ENCODE peak calls at places on chromosome 22, in seven cellular contexts. S is neural crest cell, W is spleen, D is AG09309, A is GM20000, B is bronchial epithelial cell, Q is IMR-90. O is an unnamed sample.
A peak's percentile ranks its signal among the peaks of the same experiment; 100 is the strongest.

GRCh38 chr22:46229701-46230100 is 20.4 kb downstream of the CDPF1 start:
- DNase-seq in S (no peak), W (no peak), D (peak; percentile 13), A (no peak), B (no peak), Q (peak; percentile 43), O (no peak)

GRCh38 chr22:41925783-41926460 is 684 bp downstream of the TNFRSF13C start:
- DNase-seq in S (peak; percentile 61), W (peak; percentile 95), D (no peak), A (peak; percentile 72), B (no peak), Q (peak; percentile 34), O (peak; percentile 89)

GRCh38 chr22:46052331-46052771 is 75.4 kb upstream of the WNT7B start:
- DNase-seq in S (no peak), W (peak; percentile 77), D (no peak), A (no peak), B (no peak), Q (no peak), O (no peak)

GRCh38 chr22:41976961-41977566 is 7.8 kb downstream of the SEPTIN3 start:
- DNase-seq in S (no peak), W (no peak), D (no peak), A (no peak), B (no peak), Q (no peak), O (no peak)

GRCh38 chr22:43085658-43086606 is 3.3 kb downstream of the TTLL1 start:
- DNase-seq in S (no peak), W (no peak), D (no peak), A (peak; percentile 61), B (no peak), Q (no peak), O (no peak)

GRCh38 chr22:43739851-43740250 is 72.3 kb downstream of the EFCAB6 start:
- DNase-seq in S (no peak), W (no peak), D (no peak), A (no peak), B (no peak), Q (no peak), O (no peak)

GRCh38 chr22:45341503-45341902 is 31.8 kb downstream of the FAM118A start:
- DNase-seq in S (no peak), W (no peak), D (no peak), A (no peak), B (no peak), Q (no peak), O (no peak)

GRCh38 chr22:44192098-44192810 is 11.5 kb downstream of the PARVG start:
- DNase-seq in S (peak; percentile 30), W (peak; percentile 88), D (no peak), A (no peak), B (no peak), Q (no peak), O (peak; percentile 49)

GRCh38 chr22:47625531-47626427 is 863.3 kb downstream of the TBC1D22A start:
- DNase-seq in S (no peak), W (no peak), D (no peak), A (no peak), B (no peak), Q (no peak), O (no peak)

GRCh38 chr22:48923165-48923875 is 904.4 kb downstream of the BRD1 start:
- DNase-seq in S (no peak), W (no peak), D (no peak), A (no peak), B (no peak), Q (no peak), O (no peak)

GRCh38 chr22:50674606-50675552 is 2.3 kb downstream of the SHANK3 start:
- DNase-seq in S (peak; percentile 49), W (no peak), D (no peak), A (peak; percentile 61), B (peak; percentile 74), Q (no peak), O (peak; percentile 84)

GRCh38 chr22:39097098-39098020 is at the start of gene APOBEC3H:
- DNase-seq in S (no peak), W (no peak), D (no peak), A (peak; percentile 51), B (peak; percentile 88), Q (no peak), O (peak; percentile 21)

GRCh38 chr22:21657020-21657360 is 8.8 kb upstream of the PPIL2 start:
- DNase-seq in S (no peak), W (no peak), D (no peak), A (no peak), B (no peak), Q (no peak), O (no peak)

GRCh38 chr22:21659864-21660525 is 5.8 kb upstream of the PPIL2 start:
- DNase-seq in S (no peak), W (no peak), D (no peak), A (no peak), B (no peak), Q (no peak), O (no peak)

GRCh38 chr22:21660904-21661303 is 4.9 kb upstream of the PPIL2 start:
- DNase-seq in S (no peak), W (no peak), D (no peak), A (no peak), B (no peak), Q (no peak), O (no peak)

GRCh38 chr22:21661991-21662390 is 3.8 kb upstream of the PPIL2 start:
- DNase-seq in S (no peak), W (no peak), D (no peak), A (no peak), B (no peak), Q (no peak), O (no peak)

DNA sequence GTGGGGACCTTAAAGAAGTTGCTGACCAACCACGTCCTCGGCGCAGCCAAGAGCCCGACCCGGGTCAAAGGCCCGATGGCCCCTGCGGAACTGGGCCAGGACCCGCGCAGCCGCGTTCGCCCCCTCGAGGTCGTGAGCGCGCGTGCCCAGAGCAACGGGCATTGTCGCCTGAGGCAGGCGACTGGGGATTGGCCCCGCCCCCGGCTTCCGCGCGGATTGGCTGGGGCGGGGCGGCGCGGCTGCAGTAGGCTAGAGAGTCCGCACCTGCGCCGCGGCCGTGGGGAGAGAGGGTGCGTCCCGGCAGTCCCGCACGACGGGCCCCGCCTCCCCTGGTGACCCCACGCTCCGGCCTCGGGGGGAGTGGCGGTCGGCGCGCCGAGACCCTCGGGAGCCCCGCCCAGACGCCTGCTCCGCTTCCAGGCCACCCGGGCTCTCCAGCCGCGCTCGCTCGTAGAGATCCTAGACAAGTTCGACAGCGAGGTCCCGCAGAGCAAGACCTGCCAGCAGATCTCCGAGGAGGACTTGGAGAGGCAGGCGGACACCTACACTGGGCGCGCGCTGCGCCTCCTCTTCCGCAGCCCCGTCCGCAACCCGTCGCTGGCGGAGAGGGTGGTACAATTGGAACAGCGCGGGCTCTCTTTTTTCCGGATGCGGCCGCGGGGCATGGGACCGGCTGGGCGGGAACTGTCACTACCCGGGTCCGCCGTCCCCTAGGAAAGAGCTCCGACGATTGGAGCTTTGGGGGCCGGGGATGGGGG is 8.3 kb upstream of the PPIL2 start:
- DNase-seq in S (peak; percentile 72), W (peak; percentile 95), D (no peak), A (peak; percentile 97), B (no peak), Q (peak; percentile 8), O (peak; percentile 91)
- TF ChIP-seq CTCF in S (peak; percentile 41), W (no peak), D (no peak), A (no peak), B (peak; percentile 17), Q (no peak), O (peak; percentile 22)

GRCh38 chr22:22460635-22461034 is 47.9 kb downstream of the ZNF280B start:
- DNase-seq in S (no peak), W (no peak), D (no peak), A (no peak), B (no peak), Q (no peak), O (no peak)
- TF ChIP-seq CTCF in S (peak; percentile 53), W (no peak), D (peak; percentile 7), A (no peak), B (peak; percentile 8), Q (peak; percentile 38), O (no peak)

DNA sequence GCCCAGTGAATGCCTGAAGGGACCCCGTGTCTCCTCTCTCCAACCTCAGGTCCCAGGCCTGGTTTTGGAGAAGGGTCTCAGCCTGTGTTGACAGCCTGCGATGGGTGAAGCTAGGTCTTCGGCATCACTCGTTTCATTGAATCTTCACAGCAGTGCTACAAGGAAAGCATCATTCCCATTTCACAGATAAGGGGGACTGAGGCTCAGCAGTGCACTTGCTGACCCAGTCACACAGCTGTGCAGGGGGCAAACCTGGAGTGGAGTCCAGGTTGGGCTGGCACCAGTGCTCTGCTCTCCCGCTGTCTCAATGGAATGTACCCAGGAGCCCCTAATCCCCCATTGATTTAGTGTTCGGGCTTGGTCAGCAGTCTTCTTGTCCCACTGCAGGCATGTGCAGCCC is 10.9 kb upstream of the YWHAH start:
- DNase-seq in S (no peak), W (peak; percentile 30), D (no peak), A (no peak), B (no peak), Q (no peak), O (no peak)
- TF ChIP-seq CTCF in S (no peak), W (no peak), D (no peak), A (no peak), B (no peak), Q (no peak), O (no peak)

GRCh38 chr22:29320546-29320945 is 5.0 kb upstream of the RASL10A start:
- DNase-seq in S (no peak), W (no peak), D (no peak), A (no peak), B (no peak), Q (no peak), O (no peak)
- TF ChIP-seq CTCF in S (peak; percentile 32), W (no peak), D (no peak), A (no peak), B (peak; percentile 7), Q (peak; percentile 22), O (no peak)

DNA sequence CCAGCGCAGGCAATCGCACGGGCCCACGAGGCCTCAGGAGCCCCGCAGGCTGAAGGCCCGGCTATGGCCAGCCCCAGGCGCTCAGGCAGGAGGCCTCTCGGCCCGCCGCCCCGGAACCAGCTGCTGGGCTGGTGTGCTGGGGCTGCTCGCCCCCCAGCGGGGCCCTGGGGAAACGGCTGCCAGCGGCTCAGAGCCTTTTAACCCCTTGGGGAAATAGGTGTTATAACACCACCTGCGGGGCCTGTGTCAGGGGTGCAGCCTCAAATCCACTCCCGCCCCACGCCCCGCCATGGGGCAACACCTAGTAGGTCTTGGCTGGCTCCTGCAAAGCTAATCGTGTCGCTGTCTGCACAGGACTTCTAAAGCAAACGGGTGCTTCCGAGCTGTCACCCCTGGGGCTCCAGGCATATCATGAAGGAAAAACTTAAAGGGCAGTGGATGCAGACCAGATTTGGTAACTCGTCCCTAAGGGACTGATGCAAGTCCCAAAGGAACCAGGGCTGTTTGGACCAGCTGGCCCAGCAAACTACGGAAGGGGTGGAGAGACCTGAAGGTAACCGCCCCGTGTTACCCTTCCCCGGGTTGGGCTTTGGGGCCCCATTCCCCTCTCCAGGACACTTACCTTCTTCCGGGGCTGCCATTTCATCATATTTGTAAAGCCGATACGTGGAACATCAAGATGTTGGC is 237.2 kb downstream of the TTC28 start:
- DNase-seq in S (peak; percentile 62), W (peak; percentile 90), D (no peak), A (peak; percentile 86), B (peak; percentile 51), Q (peak; percentile 69), O (peak; percentile 81)
- TF ChIP-seq CTCF in S (peak; percentile 75), W (no peak), D (peak; percentile 80), A (peak; percentile 58), B (peak; percentile 88), Q (peak; percentile 84), O (peak; percentile 79)

GRCh38 chr22:36594569-36594968 is 65.6 kb upstream of the EIF3D start:
- DNase-seq in S (no peak), W (no peak), D (no peak), A (no peak), B (no peak), Q (no peak), O (no peak)
- TF ChIP-seq CTCF in S (no peak), W (no peak), D (no peak), A (no peak), B (no peak), Q (no peak), O (no peak)